ENCODE peak calls at places on chromosomes 4 and X, in four cellular contexts. U is endodermal cell; O is CD8-positive, alpha-beta T cell; B is foreskin keratinocyte. J is an unnamed sample.

GRCh38 chr4:14445882-14446281 is 556.4 kb upstream of the CPEB2 start:
- DNase-seq in U (no peak), O (no peak), B (peak; percentile 90), J (no peak)

GRCh38 chr4:94660614-94661013 is 97.1 kb upstream of the BMPR1B start:
- DNase-seq in O (no peak), U (no peak), B (no peak), J (no peak)

GRCh38 chr4:13534344-13535063 is 9.8 kb downstream of the NKX3-2 start:
- DNase-seq in U (no peak), B (peak; percentile 9), O (no peak), J (no peak)

GRCh38 chrX:154121961-154122360 is 22.1 kb upstream of the OPN1LW start:
- DNase-seq in O (no peak), B (peak; percentile 1), U (no peak), J (no peak)

GRCh38 chrX:2487366-2487765 is 13.4 kb downstream of the DHRSX start:
- DNase-seq in U (peak; percentile 37), B (no peak), O (no peak), J (no peak)

GRCh38 chr4:16225681-16225995 is 633 bp downstream of the TAPT1 start:
- DNase-seq in O (no peak), B (peak; percentile 28), U (no peak), J (no peak)

GRCh38 chr4:45554423-45554822 is 569.4 kb downstream of the GABRG1 start:
- DNase-seq in O (no peak), U (no peak), B (peak; percentile 38), J (no peak)

GRCh38 chr4:40918330-40918729 is 168.6 kb downstream of the NSUN7 start:
- DNase-seq in B (peak; percentile 10), U (no peak), O (no peak), J (no peak)

GRCh38 chr4:11623726-11624037 is 195.0 kb upstream of the HS3ST1 start:
- DNase-seq in U (peak; percentile 73), B (peak; percentile 71), O (no peak), J (peak; percentile 9)

GRCh38 chr4:5206391-5206790 is 155.1 kb downstream of the STK32B start:
- DNase-seq in U (no peak), O (no peak), B (peak; percentile 66), J (no peak)

GRCh38 chr4:126898815-126899214 is 733.9 kb upstream of the INTU start:
- DNase-seq in U (no peak), O (no peak), B (no peak), J (no peak)

GRCh38 chrX:39438603-39439602 is 637.6 kb downstream of the MID1IP1 start:
- DNase-seq in O (no peak), U (peak; percentile 63), B (no peak), J (no peak)

GRCh38 chrX:42535233-42535632 is 242.7 kb downstream of the PPP1R2C start:
- DNase-seq in U (no peak), O (no peak), B (no peak), J (no peak)

GRCh38 chr4:15482842-15483241 is 13.2 kb downstream of the CC2D2A start:
- DNase-seq in B (no peak), U (peak; percentile 63), O (no peak), J (no peak)

GRCh38 chrX:136667446-136668168 is 19.6 kb downstream of the CD40LG start:
- DNase-seq in O (no peak), U (no peak), B (no peak), J (no peak)

GRCh38 chrX:103793541-103793932 is 16.9 kb downstream of the PLP1 start:
- DNase-seq in B (no peak), O (no peak), U (no peak), J (no peak)

GRCh38 chrX:45749375-45749774 is 548.7 kb upstream of the DIPK2B start:
- DNase-seq in B (peak; percentile 16), U (no peak), O (no peak), J (no peak)

GRCh38 chr4:110501826-110502225 is 25.9 kb downstream of the ENPEP start:
- DNase-seq in U (no peak), O (no peak), B (peak; percentile 56), J (no peak)

GRCh38 chrX:120332394-120332793 is 21.1 kb upstream of the TMEM255A start:
- DNase-seq in U (no peak), O (no peak), B (no peak), J (no peak)

GRCh38 chrX:120334603-120335002 is 23.3 kb upstream of the TMEM255A start:
- DNase-seq in U (no peak), B (no peak), O (no peak), J (no peak)

GRCh38 chrX:120336899-120337298 is 25.0 kb upstream of the ATP1B4 start:
- DNase-seq in O (no peak), U (no peak), B (no peak), J (no peak)

DNA sequence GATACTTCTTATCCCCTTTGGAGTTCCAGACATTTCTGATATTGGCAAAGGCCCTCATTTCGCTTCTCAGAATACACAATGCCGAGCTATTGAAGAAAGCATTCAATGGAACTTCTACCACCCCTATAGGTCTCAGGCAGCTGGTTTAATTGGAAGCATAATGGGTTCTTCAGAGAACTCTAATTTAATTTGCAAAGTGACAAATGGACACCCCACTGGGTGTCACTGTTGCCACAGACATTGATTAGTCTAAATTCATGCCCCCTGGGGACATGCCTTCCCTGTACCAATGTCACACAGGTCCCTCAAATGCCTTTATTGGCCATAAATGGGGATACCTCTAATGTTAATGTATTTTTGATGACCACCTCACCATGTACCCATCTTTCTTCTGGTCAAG is 22.9 kb upstream of the TMEM255A start:
- DNase-seq in U (no peak), O (no peak), B (no peak), J (no peak)
- TF ChIP-seq CTCF in U (no peak), O (no peak), B (no peak), J (no peak)

GRCh38 chr4:153348006-153348405 is 3.5 kb downstream of the MND1 start:
- DNase-seq in U (no peak), B (no peak), O (no peak), J (no peak)
- TF ChIP-seq CTCF in U (no peak), B (no peak), O (no peak), J (no peak)

GRCh38 chr4:146124023-146124680 is 51.4 kb upstream of the LSM6 start:
- DNase-seq in B (no peak), O (no peak), U (peak; percentile 83), J (no peak)
- TF ChIP-seq CTCF in B (peak; percentile 15), O (no peak), U (peak; percentile 58), J (no peak)

DNA sequence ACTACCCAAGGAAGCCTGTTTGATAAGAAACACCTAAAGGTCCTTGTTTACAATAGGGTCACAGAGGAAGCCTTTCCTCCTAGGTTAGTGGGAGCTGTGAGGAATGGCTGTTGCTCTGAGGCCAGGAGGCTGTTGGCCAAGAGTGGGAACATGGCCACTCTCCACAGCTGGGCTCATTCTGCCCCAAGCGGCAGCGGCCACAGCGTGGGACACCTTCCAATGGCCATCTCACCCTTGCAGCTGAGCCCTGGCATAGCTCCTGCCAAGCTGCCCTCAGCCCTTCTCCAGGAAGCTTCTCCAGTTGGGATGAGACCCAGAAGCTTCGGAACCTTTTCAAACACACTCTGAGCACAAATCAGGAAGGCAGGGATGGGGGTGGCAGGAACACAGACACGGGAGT is 111.8 kb upstream of the MAP3K15 start:
- DNase-seq in B (no peak), U (no peak), O (no peak), J (no peak)
- TF ChIP-seq CTCF in B (no peak), U (no peak), O (no peak), J (no peak)

GRCh38 chr4:25198713-25199112 is 35.1 kb upstream of the PI4K2B start:
- DNase-seq in B (no peak), O (no peak), U (no peak), J (no peak)
- TF ChIP-seq CTCF in B (no peak), O (no peak), U (no peak), J (no peak)